ENCODE peak calls at places on chromosomes 7 and 10, in five cellular contexts. T, I, N, L and V are unnamed samples.

GRCh38 chr10:93680414-93681047 is 21.9 kb downstream of the FRA10AC1 start:
- DNase-seq in N (no peak), L (no peak), T (no peak), I (peak), V (no peak)

GRCh38 chr10:53314856-53315255 is 542.3 kb upstream of the MBL2 start:
- DNase-seq in I (peak), T (no peak), L (no peak), N (no peak), V (no peak)

GRCh38 chr7:66886152-66886551 is 34.9 kb upstream of the TMEM248 start:
- DNase-seq in T (no peak), N (no peak), L (no peak), I (no peak), V (no peak)

GRCh38 chr10:97079157-97079435 is 106.7 kb downstream of the SLIT1 start:
- DNase-seq in N (no peak), T (no peak), I (no peak), L (no peak), V (no peak)

GRCh38 chr7:67413670-67414069 is 417.0 kb downstream of the TYW1 start:
- DNase-seq in L (no peak), N (no peak), T (no peak), I (no peak), V (no peak)

GRCh38 chr7:43735802-43736603 is 6.7 kb upstream of the COA1 start:
- DNase-seq in T (no peak), L (no peak), N (no peak), I (peak), V (no peak)

GRCh38 chr10:52400564-52400963 is 86.5 kb downstream of the DKK1 start:
- DNase-seq in L (no peak), I (peak), T (no peak), N (no peak), V (no peak)

GRCh38 chr7:108838143-108838542 is 268.5 kb downstream of the DNAJB9 start:
- DNase-seq in T (no peak), I (no peak), L (no peak), N (no peak), V (no peak)

GRCh38 chr7:11746591-11746990 is 85.4 kb downstream of the THSD7A start:
- DNase-seq in T (no peak), I (no peak), L (no peak), N (no peak), V (no peak)

GRCh38 chr7:13894956-13895355 is 94.5 kb downstream of the ETV1 start:
- DNase-seq in L (no peak), I (no peak), T (no peak), N (no peak), V (no peak)

GRCh38 chr7:112452102-112452888 is 2.0 kb downstream of the IFRD1 start:
- DNase-seq in N (no peak), L (peak), I (peak), T (peak), V (peak)

GRCh38 chr10:6838118-6838517 is 258.0 kb upstream of the PRKCQ start:
- DNase-seq in I (no peak), L (no peak), N (no peak), T (no peak), V (no peak)

GRCh38 chr7:151920533-151920932 is 35.7 kb upstream of the GALNTL5 start:
- DNase-seq in N (no peak), T (no peak), I (no peak), L (no peak), V (no peak)

GRCh38 chr10:118958984-118959916 is 70.3 kb upstream of the NANOS1 start:
- DNase-seq in I (peak), T (peak), L (peak), N (peak), V (no peak)

GRCh38 chr10:88851706-88852105 is at the start of gene ANKRD22:
- DNase-seq in I (peak), N (no peak), L (no peak), T (no peak), V (no peak)

GRCh38 chr10:122338609-122339441 is 35.7 kb upstream of the PLEKHA1 start:
- DNase-seq in T (no peak), L (no peak), I (no peak), N (no peak), V (no peak)

GRCh38 chr10:29849434-29849833 is 210.0 kb downstream of the JCAD start:
- DNase-seq in L (no peak), I (peak), N (no peak), T (no peak), V (no peak)

GRCh38 chr10:22219308-22219707 is 1.5 kb upstream of the EBLN1 start:
- DNase-seq in T (no peak), I (no peak), N (no peak), L (no peak), V (no peak)

GRCh38 chr7:31488562-31489203 is 25.2 kb upstream of the ITPRID1 start:
- DNase-seq in N (peak), T (peak), L (peak), I (no peak), V (no peak)

GRCh38 chr7:50341709-50342108 is 37.2 kb downstream of the IKZF1 start:
- DNase-seq in T (no peak), N (no peak), L (no peak), I (no peak), V (no peak)

GRCh38 chr10:124323145-124323725 is 95.5 kb downstream of the OAT start:
- DNase-seq in N (peak), T (no peak), L (no peak), I (no peak), V (no peak)

GRCh38 chr10:99832439-99832838 is 50.0 kb downstream of the ABCC2 start:
- DNase-seq in T (no peak), L (no peak), I (no peak), N (no peak), V (no peak)

GRCh38 chr10:118568327-118568848 is 27.1 kb downstream of the PRLHR start:
- DNase-seq in N (no peak), L (peak), I (peak), T (no peak), V (peak)

GRCh38 chr10:96513686-96514551 is at the start of gene TLL2:
- DNase-seq in T (peak), L (peak), N (peak), I (peak), V (peak)

GRCh38 chr10:63273575-63273974 is 140.4 kb downstream of the NRBF2 start:
- DNase-seq in T (no peak), L (no peak), I (peak), N (no peak), V (no peak)

GRCh38 chr7:103698064-103698463 is 252.1 kb upstream of the SLC26A5 start:
- DNase-seq in T (no peak), I (no peak), L (no peak), N (no peak), V (no peak)

GRCh38 chr7:55271661-55272060 is 93.5 kb upstream of the LANCL2 start:
- DNase-seq in I (no peak), L (no peak), N (no peak), T (no peak), V (no peak)

GRCh38 chr10:6543431-6544005 is 36.6 kb downstream of the PRKCQ start:
- DNase-seq in N (no peak), I (no peak), T (no peak), L (no peak), V (no peak)

GRCh38 chr10:102603946-102604345 is 40.3 kb upstream of the TRIM8 start:
- DNase-seq in N (no peak), L (no peak), T (peak), I (peak), V (no peak)

GRCh38 chr7:2493205-2493604 is 17.0 kb upstream of the GRIFIN start:
- DNase-seq in T (no peak), N (no peak), I (peak), L (no peak), V (no peak)

GRCh38 chr7:131188367-131189339 is 139.0 kb upstream of the MKLN1 start:
- DNase-seq in L (no peak), I (peak), N (no peak), T (no peak), V (no peak)

GRCh38 chr7:105794741-105795729 is 81.4 kb downstream of the ATXN7L1 start:
- DNase-seq in T (peak), I (peak), L (peak), N (no peak), V (peak)

GRCh38 chr10:86504510-86504909 is 17.1 kb downstream of the WAPL start:
- DNase-seq in T (no peak), N (no peak), I (no peak), L (no peak), V (no peak)
- H3K27ac ChIP-seq in T (no peak), N (no peak), I (no peak), L (no peak), V (no peak)

GRCh38 chr7:76356823-76357222 is 2.0 kb downstream of the YWHAG start:
- DNase-seq in T (no peak), L (no peak), N (no peak), I (peak), V (no peak)
- H3K27ac ChIP-seq in T (peak), L (peak), N (no peak), I (no peak), V (no peak)

GRCh38 chr7:99624487-99624886 is 7.7 kb downstream of the ZSCAN25 start:
- DNase-seq in I (no peak), T (no peak), N (no peak), L (no peak), V (no peak)
- H3K27ac ChIP-seq in I (no peak), T (no peak), N (no peak), L (no peak), V (no peak)

DNA sequence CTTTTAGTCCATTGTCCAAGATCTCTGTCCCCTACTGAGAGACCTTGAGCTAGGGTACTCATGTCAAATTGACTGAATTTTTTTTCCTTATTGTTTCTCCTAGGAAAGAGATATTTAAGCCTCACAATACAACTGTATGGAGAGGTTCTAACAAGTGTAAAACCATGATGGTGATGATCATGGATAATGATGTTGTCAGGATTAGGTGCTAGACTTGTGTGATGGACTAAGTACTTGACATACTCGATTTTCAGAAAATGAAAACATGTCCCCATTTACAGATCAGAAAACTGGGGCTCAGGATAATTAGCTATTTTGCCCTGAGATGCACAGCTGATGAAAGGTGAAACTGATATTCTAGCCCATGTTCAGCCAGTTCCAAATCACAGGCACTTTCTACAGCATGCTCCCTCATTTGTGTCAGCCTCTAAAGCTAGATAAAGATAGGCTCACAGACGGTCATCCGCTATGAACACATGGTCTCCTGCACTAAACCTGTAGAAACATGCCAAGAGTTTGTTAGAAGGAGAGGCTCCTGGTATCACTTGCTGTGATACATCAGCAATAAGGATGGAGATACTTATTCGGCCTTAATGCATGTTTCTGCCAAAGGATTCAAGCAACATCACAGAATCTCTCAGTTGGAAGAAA is 67.6 kb downstream of the CREB3L2 start:
- DNase-seq in L (no peak), T (no peak), I (no peak), N (no peak), V (no peak)
- H3K27ac ChIP-seq in L (peak), T (peak), I (no peak), N (no peak), V (peak)

DNA sequence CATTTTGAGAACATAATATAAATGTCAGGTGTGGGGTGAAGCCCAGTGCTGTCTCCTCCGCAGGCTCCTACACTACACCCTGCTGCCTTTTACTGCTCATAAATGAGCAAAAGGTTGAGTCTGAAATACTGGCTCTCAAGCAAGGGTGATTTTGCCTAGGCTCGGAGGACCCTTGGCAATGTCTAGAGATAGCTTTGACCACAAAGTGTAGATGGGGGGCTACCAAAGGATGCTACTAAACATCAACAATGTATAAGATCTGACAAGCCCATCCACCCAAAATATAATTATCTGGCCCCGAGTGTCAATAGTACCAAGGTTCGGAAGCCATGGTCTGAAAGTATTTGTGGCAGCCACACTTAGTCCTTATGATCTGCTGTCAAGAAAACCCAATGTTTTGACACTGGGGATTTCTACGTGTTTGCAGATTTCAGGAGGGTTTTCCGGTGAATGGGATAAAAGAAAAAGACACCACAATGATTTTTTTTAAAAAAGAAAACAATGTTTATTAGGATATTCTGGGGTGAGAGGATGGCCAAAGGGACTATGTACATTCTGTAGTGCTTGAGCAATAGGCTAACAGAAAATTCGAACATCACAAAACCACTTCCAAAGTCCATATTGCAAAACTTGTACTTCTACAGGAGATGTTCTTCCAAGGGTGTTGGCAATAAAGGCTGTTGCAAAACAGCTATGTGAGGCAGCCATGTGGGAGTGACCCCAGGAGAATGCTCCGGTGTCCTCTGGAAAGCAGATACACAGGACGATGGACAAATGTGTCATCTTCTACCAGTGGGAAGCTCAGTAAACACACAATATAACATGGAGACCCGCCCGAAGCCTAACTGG is 216.3 kb downstream of the GFRA1 start:
- DNase-seq in L (no peak), T (no peak), N (peak), I (no peak), V (peak)
- H3K27ac ChIP-seq in L (no peak), T (no peak), N (peak), I (no peak), V (no peak)

GRCh38 chr7:74292757-74293576 is 3.8 kb downstream of the CLIP2 start:
- DNase-seq in N (peak), L (no peak), T (no peak), I (no peak), V (no peak)
- H3K27ac ChIP-seq in N (no peak), L (no peak), T (peak), I (no peak), V (no peak)

DNA sequence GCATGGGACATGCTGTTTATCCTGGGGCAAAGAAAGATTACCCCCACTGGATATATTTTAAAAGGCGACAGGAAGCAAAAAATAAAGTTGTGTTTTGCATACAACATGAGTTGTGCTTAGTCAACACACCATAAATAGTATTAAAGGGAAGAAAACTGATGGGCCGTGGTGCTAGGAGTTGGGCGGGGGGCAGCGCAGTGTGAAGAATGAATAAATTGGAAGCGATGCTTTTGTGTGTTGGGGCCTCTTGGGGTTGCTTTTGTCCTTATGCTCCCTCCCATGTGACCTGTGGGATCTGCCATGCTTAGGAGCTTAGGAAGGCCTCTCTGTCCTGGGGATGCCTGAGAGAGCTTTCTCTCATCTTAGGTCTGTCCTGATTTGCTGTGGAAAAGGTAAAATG is 35.0 kb upstream of the AGR3 start:
- DNase-seq in I (no peak), N (no peak), T (no peak), L (no peak), V (no peak)
- H3K27ac ChIP-seq in I (no peak), N (no peak), T (no peak), L (no peak), V (no peak)

DNA sequence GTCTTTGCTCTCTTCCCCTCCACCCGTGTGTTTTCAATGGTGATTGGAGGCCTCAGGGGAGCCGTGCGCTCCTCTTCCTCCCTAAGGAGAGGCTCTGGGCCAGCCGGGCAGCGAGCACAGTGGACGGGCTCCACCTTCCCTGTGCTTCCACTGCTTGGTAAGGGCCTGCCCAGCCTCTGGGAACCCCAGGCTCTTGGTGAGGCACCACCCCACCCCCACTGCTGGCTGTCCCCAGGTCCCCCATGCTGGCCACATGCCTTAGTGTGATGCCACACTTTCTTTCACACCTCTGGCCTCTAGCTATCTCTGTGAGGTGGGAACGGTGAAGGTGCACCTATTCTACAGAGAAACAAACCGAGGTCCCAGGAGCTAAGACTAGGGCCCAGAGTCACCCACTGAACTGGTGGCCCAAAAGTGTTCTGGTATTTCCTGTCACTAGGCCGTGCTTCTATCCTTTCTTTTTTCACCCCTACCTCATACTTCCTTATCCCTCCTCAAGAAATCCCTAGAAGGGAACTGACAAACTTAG is 53.3 kb downstream of the UNC5B start:
- DNase-seq in N (no peak), I (no peak), T (no peak), L (no peak), V (no peak)
- H3K27ac ChIP-seq in N (no peak), I (peak), T (peak), L (no peak), V (no peak)

GRCh38 chr10:511849-512191 is 177.6 kb downstream of the DIP2C start:
- DNase-seq in T (no peak), L (no peak), I (no peak), N (no peak), V (no peak)
- H3K27ac ChIP-seq in T (peak), L (no peak), I (no peak), N (no peak), V (no peak)

GRCh38 chr7:84145892-84146291 is 48.7 kb downstream of the SEMA3A start:
- DNase-seq in I (no peak), L (no peak), N (no peak), T (no peak), V (no peak)
- H3K27ac ChIP-seq in I (peak), L (no peak), N (no peak), T (no peak), V (no peak)